ENCODE peak calls at places on chromosomes 2 and 18, in five cellular contexts. S is H1, Q is H9, M is neuronal stem cell, W is trophoblast cell. P is an unnamed sample.
A peak's percentile ranks its signal among the peaks of the same experiment; 100 is the strongest.

GRCh38 chr18:58842978-58843661 is 21.6 kb upstream of the ZNF532 start:
- DNase-seq in S (no peak), Q (no peak), M (peak; percentile 65), W (peak; percentile 59), P (no peak)

GRCh38 chr18:8937695-8938094 is 164.8 kb upstream of the NDUFV2 start:
- DNase-seq in S (no peak), Q (no peak), M (no peak), W (peak; percentile 83), P (no peak)

GRCh38 chr2:230885467-230886130 is 20.9 kb downstream of the ITM2C start:
- DNase-seq in S (no peak), Q (peak; percentile 62), M (peak; percentile 66), W (no peak), P (peak; percentile 73)

GRCh38 chr18:43805646-43806194 is 528.4 kb upstream of the SYT4 start:
- DNase-seq in S (no peak), Q (no peak), M (no peak), W (no peak), P (peak; percentile 79)

GRCh38 chr2:69017876-69018275 is 4.9 kb downstream of the ANTXR1 start:
- DNase-seq in S (no peak), Q (no peak), M (no peak), W (no peak), P (peak; percentile 62)

GRCh38 chr2:157056200-157056676 is 201.3 kb upstream of the GALNT5 start:
- DNase-seq in S (no peak), Q (no peak), M (no peak), W (no peak), P (peak; percentile 88)

GRCh38 chr2:36597532-36598377 is at the start of gene FEZ2:
- DNase-seq in S (peak; percentile 84), Q (peak; percentile 91), M (peak; percentile 81), W (peak; percentile 69), P (peak; percentile 79)

GRCh38 chr2:152874955-152875354 is 156.5 kb downstream of the ARL6IP6 start:
- DNase-seq in S (no peak), Q (no peak), M (no peak), W (no peak), P (no peak)

GRCh38 chr2:190912731-190913130 is 32.1 kb downstream of the GLS start:
- DNase-seq in S (no peak), Q (no peak), M (no peak), W (no peak), P (no peak)

GRCh38 chr2:121635371-121635770 is 13.9 kb downstream of the CLASP1 start:
- DNase-seq in S (no peak), Q (no peak), M (no peak), W (no peak), P (peak; percentile 44)

GRCh38 chr2:62217421-62217820 is 21.5 kb downstream of the B3GNT2 start:
- DNase-seq in S (no peak), Q (no peak), M (no peak), W (no peak), P (no peak)

GRCh38 chr18:23401400-23402347 is 51.4 kb upstream of the RIOK3 start:
- DNase-seq in S (no peak), Q (peak; percentile 67), M (peak; percentile 59), W (no peak), P (peak; percentile 88)

GRCh38 chr2:147255812-147256211 is 589.0 kb upstream of the ACVR2A start:
- DNase-seq in S (no peak), Q (no peak), M (no peak), W (no peak), P (no peak)

GRCh38 chr2:32746554-32747133 is 118.8 kb downstream of the TTC27 start:
- DNase-seq in S (no peak), Q (no peak), M (no peak), W (no peak), P (no peak)

GRCh38 chr2:173339807-173340206 is 14.9 kb upstream of the CDCA7 start:
- DNase-seq in S (no peak), Q (no peak), M (no peak), W (no peak), P (no peak)

GRCh38 chr2:237677951-237678481 is 50.6 kb downstream of the LRRFIP1 start:
- DNase-seq in S (no peak), Q (no peak), M (no peak), W (peak; percentile 86), P (peak; percentile 86)
- H3K14ac ChIP-seq in S (no peak overlapping the region), Q (no peak overlapping the region), M (no peak overlapping the region), W (no peak overlapping the region), P (no peak overlapping the region)

DNA sequence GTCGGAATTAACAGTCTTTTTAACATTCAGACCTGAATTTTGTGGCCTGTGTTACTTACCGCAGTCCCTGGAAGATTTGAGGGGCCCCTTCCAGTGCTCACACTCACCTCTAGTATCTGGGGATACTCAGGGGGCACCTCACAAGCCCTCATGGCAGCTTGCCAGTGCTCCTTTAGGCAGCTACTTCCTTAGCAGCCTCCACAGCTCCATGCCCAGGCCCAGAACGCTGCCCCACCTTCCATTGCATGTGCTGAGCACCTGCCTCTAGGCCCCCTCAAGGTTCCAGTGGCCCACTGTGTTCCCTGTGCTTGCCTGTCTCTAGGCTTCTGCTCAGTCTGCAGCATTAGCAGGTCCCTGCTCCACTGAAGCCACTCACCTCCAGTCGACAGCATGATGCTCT is 30.0 kb upstream of the PLA2R1 start:
- DNase-seq in S (no peak), Q (no peak), M (no peak), W (no peak), P (no peak)
- H3K9me3 ChIP-seq in S (peaks cover 43% of the 10 kb centered on the region), Q (peaks cover 21% of the 10 kb centered on the region), M (peaks cover 13% of the 10 kb centered on the region), W (peaks cover 16% of the 10 kb centered on the region), P (peaks cover 23% of the 10 kb centered on the region)

GRCh38 chr18:34991561-34991960 is 49.7 kb upstream of the MAPRE2 start:
- DNase-seq in S (no peak), Q (no peak), M (no peak), W (peak; percentile 58), P (no peak)

GRCh38 chr18:34995746-34996145 is 45.5 kb upstream of the MAPRE2 start:
- DNase-seq in S (no peak), Q (no peak), M (no peak), W (peak; percentile 77), P (no peak)

GRCh38 chr18:34990571-34990970 is 50.6 kb upstream of the MAPRE2 start:
- DNase-seq in S (no peak), Q (no peak), M (no peak), W (no peak), P (peak; percentile 68)

GRCh38 chr18:34993289-34993688 is 47.9 kb upstream of the MAPRE2 start:
- DNase-seq in S (no peak), Q (no peak), M (no peak), W (no peak), P (no peak)

GRCh38 chr18:34991152-34991551 is 50.1 kb upstream of the MAPRE2 start:
- DNase-seq in S (no peak), Q (no peak), M (no peak), W (no peak), P (no peak)
- H2BK12ac ChIP-seq in S (no peak overlapping the region), Q (no peak overlapping the region), M (no peak overlapping the region), W (no peak overlapping the region), P (peak overlapping the region; percentile 33)

DNA sequence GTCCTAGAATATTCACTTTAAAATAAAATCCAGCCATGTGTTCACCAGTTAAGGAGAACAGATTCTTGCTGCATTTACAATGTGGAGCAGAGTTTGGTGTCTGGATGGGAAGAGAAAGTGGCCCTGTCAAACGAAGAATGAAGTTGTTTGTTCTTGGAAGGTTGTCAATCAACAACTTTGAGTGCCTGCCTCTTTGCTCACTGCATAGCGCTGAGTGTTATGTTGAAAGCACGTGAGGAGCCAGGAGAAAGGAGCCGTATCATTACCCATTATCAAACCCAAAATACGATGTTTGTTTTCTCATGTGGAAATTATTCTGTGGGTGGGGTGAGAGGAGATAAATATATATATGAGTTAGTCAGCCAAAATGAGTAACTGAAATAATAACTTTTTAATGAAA is 492.5 kb upstream of the POU3F3 start:
- DNase-seq in S (no peak), Q (no peak), M (no peak), W (no peak), P (no peak)
- H3K14ac ChIP-seq in S (no peak overlapping the region), Q (no peak overlapping the region), M (no peak overlapping the region), W (no peak overlapping the region), P (no peak overlapping the region)

GRCh38 chr2:239551206-239551605 is 150.4 kb upstream of the HDAC4 start:
- DNase-seq in S (no peak), Q (no peak), M (no peak), W (no peak), P (no peak)

GRCh38 chr2:239550336-239550735 is 149.5 kb upstream of the HDAC4 start:
- DNase-seq in S (no peak), Q (no peak), M (no peak), W (peak; percentile 34), P (no peak)

GRCh38 chr2:239548491-239548890 is 147.7 kb upstream of the HDAC4 start:
- DNase-seq in S (no peak), Q (no peak), M (no peak), W (no peak), P (no peak)

GRCh38 chr2:239549711-239550265 is 149.0 kb upstream of the HDAC4 start:
- DNase-seq in S (no peak), Q (no peak), M (no peak), W (no peak), P (no peak)

GRCh38 chr2:239548965-239549595 is 148.3 kb upstream of the HDAC4 start:
- DNase-seq in S (no peak), Q (no peak), M (no peak), W (no peak), P (no peak)
- H3K9me3 ChIP-seq in S (no peaks in the 10 kb centered on the region), Q (no peaks in the 10 kb centered on the region), M (no peaks in the 10 kb centered on the region), W (peaks cover 7% of the 10 kb centered on the region), P (no peaks in the 10 kb centered on the region)